ENCODE peak calls at places on chromosomes 12 and 14, in seven cellular contexts. One of them, this sample, is unnamed.

GRCh38 chr12:43653917-43654316 is 101.9 kb upstream of the ADAMTS20 start:
- DNase-seq in hepatocyte: peak
- DNase-seq in neuronal stem cell: no peak
- DNase-seq in stomach: no peak
- DNase-seq in B cell: no peak
- DNase-seq in T-cell: no peak
- DNase-seq in HTR-8/SVneo: no peak
- DNase-seq in this sample: no peak

GRCh38 chr12:65696227-65696626 is 128.1 kb upstream of the HMGA2 start:
- DNase-seq in T-cell: no peak
- DNase-seq in HTR-8/SVneo: no peak
- DNase-seq in stomach: no peak
- DNase-seq in hepatocyte: no peak
- DNase-seq in B cell: no peak
- DNase-seq in neuronal stem cell: no peak
- DNase-seq in this sample: no peak

GRCh38 chr12:58285551-58285950 is 344.2 kb downstream of the ATP23 start:
- DNase-seq in B cell: no peak
- DNase-seq in stomach: no peak
- DNase-seq in hepatocyte: no peak
- DNase-seq in T-cell: no peak
- DNase-seq in HTR-8/SVneo: no peak
- DNase-seq in neuronal stem cell: peak
- DNase-seq in this sample: no peak

GRCh38 chr12:102917026-102917787 is at the start of gene PAH:
- DNase-seq in hepatocyte: peak
- DNase-seq in neuronal stem cell: peak
- DNase-seq in T-cell: no peak
- DNase-seq in B cell: no peak
- DNase-seq in HTR-8/SVneo: no peak
- DNase-seq in stomach: peak
- DNase-seq in this sample: peak

GRCh38 chr14:32078030-32078793 is 1.1 kb downstream of the ARHGAP5 start:
- DNase-seq in stomach: peak
- DNase-seq in HTR-8/SVneo: peak
- DNase-seq in T-cell: no peak
- DNase-seq in neuronal stem cell: no peak
- DNase-seq in B cell: no peak
- DNase-seq in hepatocyte: peak
- DNase-seq in this sample: peak

GRCh38 chr14:94306047-94306978 is 13.2 kb upstream of the SERPINA10 start:
- DNase-seq in B cell: no peak
- DNase-seq in neuronal stem cell: no peak
- DNase-seq in hepatocyte: no peak
- DNase-seq in HTR-8/SVneo: no peak
- DNase-seq in T-cell: no peak
- DNase-seq in stomach: no peak
- DNase-seq in this sample: no peak

GRCh38 chr14:54681819-54682261 is 114.9 kb downstream of the SAMD4A start:
- DNase-seq in HTR-8/SVneo: peak
- DNase-seq in B cell: no peak
- DNase-seq in hepatocyte: no peak
- DNase-seq in stomach: no peak
- DNase-seq in neuronal stem cell: no peak
- DNase-seq in T-cell: no peak
- DNase-seq in this sample: no peak

GRCh38 chr12:79911889-79912656 is 22.8 kb downstream of the PPP1R12A start:
- DNase-seq in T-cell: no peak
- DNase-seq in stomach: no peak
- DNase-seq in B cell: no peak
- DNase-seq in neuronal stem cell: no peak
- DNase-seq in HTR-8/SVneo: no peak
- DNase-seq in hepatocyte: no peak
- DNase-seq in this sample: no peak

GRCh38 chr12:131607658-131608447 is 103.0 kb upstream of the SFSWAP start:
- DNase-seq in stomach: no peak
- DNase-seq in neuronal stem cell: no peak
- DNase-seq in B cell: no peak
- DNase-seq in HTR-8/SVneo: no peak
- DNase-seq in hepatocyte: no peak
- DNase-seq in T-cell: no peak
- DNase-seq in this sample: no peak

GRCh38 chr12:105754313-105754712 is 384.4 kb downstream of the NUAK1 start:
- DNase-seq in B cell: no peak
- DNase-seq in HTR-8/SVneo: no peak
- DNase-seq in T-cell: no peak
- DNase-seq in stomach: no peak
- DNase-seq in hepatocyte: no peak
- DNase-seq in neuronal stem cell: no peak
- DNase-seq in this sample: no peak

GRCh38 chr12:7602287-7602686 is 63.4 kb downstream of the APOBEC1 start:
- DNase-seq in T-cell: no peak
- DNase-seq in HTR-8/SVneo: no peak
- DNase-seq in stomach: no peak
- DNase-seq in hepatocyte: no peak
- DNase-seq in B cell: no peak
- DNase-seq in neuronal stem cell: no peak
- DNase-seq in this sample: no peak

GRCh38 chr12:116927244-116927940 is 16.6 kb downstream of the FBXW8 start:
- DNase-seq in stomach: no peak
- DNase-seq in hepatocyte: no peak
- DNase-seq in B cell: no peak
- DNase-seq in neuronal stem cell: no peak
- DNase-seq in T-cell: no peak
- DNase-seq in HTR-8/SVneo: no peak
- DNase-seq in this sample: no peak

GRCh38 chr12:26298785-26299621 is 103.6 kb downstream of the SSPN start:
- DNase-seq in T-cell: no peak
- DNase-seq in hepatocyte: peak
- DNase-seq in B cell: peak
- DNase-seq in stomach: no peak
- DNase-seq in neuronal stem cell: no peak
- DNase-seq in HTR-8/SVneo: peak
- DNase-seq in this sample: no peak